ENCODE peak calls at places on chromosomes 3 and 15, in nine cellular contexts. S is NB4; Z is HT1080; A is effector memory CD8-positive, alpha-beta T cell; W is brain microvascular endothelial cell; B is NCI-H1694; O is NCI-H69; R is activated CD4-positive, alpha-beta T cell treated with anti-CD3 and anti-CD28 coated beads for 24 hours; U is iris pigment epithelial cell. C is an unnamed sample.

GRCh38 chr15:39896837-39897236 is 23.2 kb downstream of the GPR176 start:
- DNase-seq in A (no peak), W (peak), Z (no peak), U (peak), O (no peak), S (no peak), B (no peak), R (no peak), C (no peak)

GRCh38 chr3:194487289-194488006 is 646 bp upstream of the ATP13A3 start:
- DNase-seq in B (no peak), Z (no peak), W (no peak), U (peak), R (no peak), A (peak), S (peak), O (peak), C (no peak)

GRCh38 chr3:123508176-123508575 is 59.3 kb upstream of the ADCY5 start:
- DNase-seq in B (no peak), A (no peak), R (no peak), W (no peak), Z (no peak), S (no peak), O (peak), U (no peak), C (no peak)

GRCh38 chr3:65793495-65794200 is 245.1 kb downstream of the MAGI1 start:
- DNase-seq in R (no peak), A (no peak), S (no peak), W (no peak), O (no peak), U (peak), B (no peak), Z (no peak), C (no peak)

GRCh38 chr3:5787863-5788488 is 600.5 kb downstream of the EDEM1 start:
- DNase-seq in W (no peak), B (no peak), A (no peak), S (peak), R (no peak), U (no peak), O (peak), Z (peak), C (no peak)

GRCh38 chr3:9202546-9202945 is 46.9 kb downstream of the SRGAP3 start:
- DNase-seq in O (no peak), W (no peak), A (no peak), S (no peak), R (no peak), B (no peak), Z (no peak), U (no peak), C (no peak)

GRCh38 chr3:19885468-19885867 is 48.5 kb downstream of the EFHB start:
- DNase-seq in Z (no peak), B (no peak), O (peak), R (no peak), A (no peak), U (peak), S (peak), W (peak), C (peak)

GRCh38 chr15:28086175-28086703 is 12.9 kb downstream of the OCA2 start:
- DNase-seq in S (peak), O (peak), B (no peak), U (peak), W (peak), Z (peak), R (peak), A (peak), C (peak)

GRCh38 chr3:27990837-27991236 is 250.6 kb upstream of the CMC1 start:
- DNase-seq in R (no peak), A (no peak), S (no peak), O (no peak), B (no peak), U (no peak), Z (no peak), W (no peak), C (no peak)

GRCh38 chr3:172040976-172041963 is 1.9 kb downstream of the FNDC3B start:
- DNase-seq in A (no peak), W (peak), U (no peak), B (no peak), S (peak), O (peak), Z (peak), R (no peak), C (peak)

GRCh38 chr3:134708025-134708597 is 57.3 kb upstream of the KY start:
- DNase-seq in U (no peak), A (no peak), O (no peak), S (no peak), W (peak), Z (peak), R (no peak), B (no peak), C (peak)

GRCh38 chr3:39183231-39184080 is 8.9 kb downstream of the XIRP1 start:
- DNase-seq in U (no peak), O (peak), Z (no peak), S (no peak), R (no peak), A (no peak), W (no peak), B (no peak), C (no peak)

GRCh38 chr15:25811481-25811906 is 51.6 kb downstream of the ATP10A start:
- DNase-seq in O (no peak), W (no peak), Z (no peak), S (peak), U (no peak), B (no peak), R (no peak), A (peak), C (no peak)

GRCh38 chr3:15860014-15860934 is 62.5 kb upstream of the ANKRD28 start:
- DNase-seq in W (peak), B (peak), R (no peak), O (peak), S (peak), A (no peak), U (peak), Z (peak), C (peak)

GRCh38 chr3:41662288-41662687 is 299.6 kb downstream of the ULK4 start:
- DNase-seq in R (no peak), U (no peak), S (no peak), O (no peak), A (no peak), Z (peak), W (no peak), B (no peak), C (no peak)

GRCh38 chr15:73741401-73741836 is 11.7 kb downstream of the INSYN1 start:
- DNase-seq in A (no peak), W (no peak), U (no peak), Z (no peak), O (no peak), B (no peak), S (no peak), R (no peak), C (no peak)

GRCh38 chr3:23450051-23450450 is 246.9 kb downstream of the UBE2E2 start:
- DNase-seq in A (no peak), Z (no peak), O (no peak), B (no peak), R (no peak), U (no peak), S (no peak), W (no peak), C (no peak)

GRCh38 chr3:104907507-104907906 is 459.2 kb upstream of the ALCAM start:
- DNase-seq in S (no peak), O (no peak), U (peak), W (peak), Z (peak), R (no peak), A (no peak), B (no peak), C (peak)

GRCh38 chr15:59522988-59523461 is 85.0 kb downstream of the FAM81A start:
- DNase-seq in U (no peak), Z (no peak), O (peak), B (no peak), R (no peak), A (peak), S (peak), W (no peak), C (no peak)

GRCh38 chr15:72999586-72999985 is 52.7 kb upstream of the NEO1 start:
- DNase-seq in O (no peak), S (no peak), U (no peak), Z (no peak), A (no peak), W (no peak), B (no peak), R (no peak), C (no peak)

GRCh38 chr3:197749315-197749600 is 425 bp upstream of the FYTTD1 start:
- DNase-seq in S (no peak), W (peak), Z (no peak), B (peak), R (peak), A (no peak), U (peak), O (peak), C (no peak)

GRCh38 chr3:19476298-19476697 is 328.0 kb downstream of the KCNH8 start:
- DNase-seq in S (no peak), O (no peak), W (no peak), B (no peak), U (no peak), A (no peak), Z (no peak), R (no peak), C (no peak)

GRCh38 chr3:99817047-99817436 is 620 bp upstream of the CMSS1 start:
- DNase-seq in U (no peak), R (no peak), O (no peak), W (no peak), Z (no peak), A (no peak), B (no peak), S (no peak), C (no peak)

GRCh38 chr3:195224980-195225580 is 45.9 kb downstream of the XXYLT1 start:
- DNase-seq in A (no peak), B (no peak), Z (no peak), R (no peak), U (no peak), W (no peak), O (no peak), S (no peak), C (no peak)

GRCh38 chr15:34059946-34060345 is 20.9 kb upstream of the AVEN start:
- DNase-seq in R (no peak), A (no peak), O (no peak), U (no peak), W (no peak), S (no peak), Z (no peak), B (no peak), C (no peak)

GRCh38 chr15:67776600-67776999 is 48.7 kb upstream of the SKOR1 start:
- DNase-seq in B (no peak), U (peak), S (no peak), Z (peak), W (peak), R (no peak), A (no peak), O (no peak), C (peak)

GRCh38 chr3:64815691-64816225 is 128.0 kb upstream of the ADAMTS9 start:
- DNase-seq in A (no peak), S (no peak), R (no peak), O (no peak), U (no peak), W (no peak), Z (no peak), B (peak), C (no peak)

GRCh38 chr3:178588593-178588992 is 52.4 kb downstream of the KCNMB2 start:
- DNase-seq in R (no peak), A (no peak), B (no peak), O (peak), S (no peak), W (no peak), Z (no peak), U (no peak), C (no peak)

GRCh38 chr3:123339302-123339701 is 109.6 kb downstream of the ADCY5 start:
- DNase-seq in A (no peak), W (no peak), Z (no peak), O (no peak), B (no peak), S (no peak), R (no peak), U (no peak), C (no peak)

GRCh38 chr15:63075072-63075995 is 32.8 kb downstream of the TPM1 start:
- DNase-seq in R (no peak), S (no peak), O (no peak), Z (no peak), A (no peak), W (peak), B (no peak), U (no peak), C (peak)